ENCODE peak calls at places on chromosomes 7 and 10, in eight cellular contexts. Z, R, B, D, I, L, F and K are unnamed samples.

GRCh38 chr10:123133511-123133910 is 2.3 kb upstream of the HMX3 start:
- DNase-seq in Z (no peak), R (no peak), B (no peak), D (no peak), I (no peak), L (no peak), F (no peak), K (no peak)

GRCh38 chr10:87775766-87776165 is 42.3 kb downstream of the ATAD1 start:
- DNase-seq in Z (no peak), R (no peak), B (peak; percentile 22), D (peak; percentile 76), I (peak; percentile 34), L (no peak), F (no peak), K (no peak)

GRCh38 chr7:128809363-128809762 is 17.6 kb downstream of the CCDC136 start:
- DNase-seq in Z (no peak), R (no peak), B (no peak), D (no peak), I (no peak), L (no peak), F (no peak), K (no peak)

GRCh38 chr7:5497158-5498103 is 73.8 kb upstream of the TNRC18 start:
- DNase-seq in Z (no peak), R (no peak), B (no peak), D (no peak), I (no peak), L (no peak), F (no peak), K (no peak)

GRCh38 chr10:75708060-75708459 is 276.6 kb downstream of the LRMDA start:
- DNase-seq in Z (no peak), R (no peak), B (no peak), D (no peak), I (no peak), L (no peak), F (no peak), K (peak; percentile 29)

GRCh38 chr7:7790041-7790751 is 71.8 kb upstream of the RPA3 start:
- DNase-seq in Z (no peak), R (no peak), B (no peak), D (peak; percentile 22), I (no peak), L (no peak), F (no peak), K (no peak)

GRCh38 chr10:98195132-98195531 is 60.7 kb downstream of the R3HCC1L start:
- DNase-seq in Z (no peak), R (no peak), B (no peak), D (peak; percentile 29), I (no peak), L (no peak), F (no peak), K (no peak)

GRCh38 chr10:25694976-25695375 is 239.1 kb upstream of the MYO3A start:
- DNase-seq in Z (no peak), R (no peak), B (no peak), D (no peak), I (no peak), L (no peak), F (no peak), K (no peak)

GRCh38 chr7:95749044-95749443 is 23.3 kb upstream of the DYNC1I1 start:
- DNase-seq in Z (no peak), R (no peak), B (no peak), D (no peak), I (no peak), L (no peak), F (no peak), K (no peak)

GRCh38 chr7:12094365-12094921 is 116.7 kb upstream of the TMEM106B start:
- DNase-seq in Z (no peak), R (no peak), B (no peak), D (no peak), I (peak; percentile 73), L (no peak), F (no peak), K (no peak)

GRCh38 chr10:61588770-61589211 is 73.9 kb upstream of the CABCOCO1 start:
- DNase-seq in Z (no peak), R (no peak), B (peak; percentile 2), D (peak; percentile 16), I (peak; percentile 19), L (no peak), F (no peak), K (peak; percentile 4)

GRCh38 chr10:59674211-59674836 is 35.3 kb downstream of the SLC16A9 start:
- DNase-seq in Z (no peak), R (no peak), B (peak; percentile 19), D (peak; percentile 53), I (peak; percentile 94), L (peak; percentile 3), F (no peak), K (no peak)

GRCh38 chr10:79234391-79235318 is 112.6 kb upstream of the PPIF start:
- DNase-seq in Z (no peak), R (no peak), B (no peak), D (peak; percentile 50), I (peak; percentile 37), L (no peak), F (no peak), K (no peak)

GRCh38 chr10:86070278-86070677 is 296.3 kb downstream of the GRID1 start:
- DNase-seq in Z (no peak), R (no peak), B (no peak), D (no peak), I (no peak), L (no peak), F (no peak), K (no peak)

GRCh38 chr7:87624628-87625027 is 3.6 kb upstream of the RUNDC3B start:
- DNase-seq in Z (no peak), R (no peak), B (no peak), D (peak; percentile 14), I (no peak), L (no peak), F (no peak), K (no peak)

GRCh38 chr10:44460499-44460898 is 75.6 kb upstream of the CXCL12 start:
- DNase-seq in Z (no peak), R (no peak), B (no peak), D (no peak), I (peak; percentile 32), L (no peak), F (no peak), K (no peak)

GRCh38 chr7:106588576-106589494 is 72.1 kb downstream of the CCDC71L start:
- DNase-seq in Z (no peak), R (no peak), B (no peak), D (no peak), I (no peak), L (no peak), F (no peak), K (no peak)

GRCh38 chr10:99534939-99535763 is 2.4 kb downstream of the NKX2-3 start:
- DNase-seq in Z (peak; percentile 6), R (no peak), B (peak; percentile 44), D (no peak), I (no peak), L (no peak), F (no peak), K (peak; percentile 79)

GRCh38 chr7:158249692-158250091 is 337.9 kb downstream of the PTPRN2 start:
- DNase-seq in Z (no peak), R (no peak), B (no peak), D (no peak), I (no peak), L (no peak), F (no peak), K (no peak)

GRCh38 chr7:156099085-156099484 is 286.8 kb upstream of the SHH start:
- DNase-seq in Z (no peak), R (no peak), B (no peak), D (no peak), I (no peak), L (no peak), F (no peak), K (no peak)

GRCh38 chr7:149856-150636 is 42.3 kb upstream of the FAM20C start:
- DNase-seq in Z (peak; percentile 9), R (peak; percentile 77), B (no peak), D (no peak), I (no peak), L (no peak), F (peak; percentile 54), K (no peak)

GRCh38 chr10:108639010-108639409 is 1284.3 kb downstream of the XPNPEP1 start:
- DNase-seq in Z (no peak), R (no peak), B (no peak), D (no peak), I (no peak), L (no peak), F (no peak), K (no peak)

GRCh38 chr7:81659697-81660395 is 110.0 kb downstream of the HGF start:
- DNase-seq in Z (no peak), R (no peak), B (no peak), D (peak; percentile 59), I (peak; percentile 65), L (no peak), F (no peak), K (no peak)

GRCh38 chr7:45295222-45295621 is 137.6 kb downstream of the RAMP3 start:
- DNase-seq in Z (no peak), R (no peak), B (no peak), D (no peak), I (no peak), L (no peak), F (no peak), K (peak; percentile 26)

GRCh38 chr7:92275327-92275726 is 29.6 kb downstream of the ANKIB1 start:
- DNase-seq in Z (no peak), R (no peak), B (no peak), D (no peak), I (no peak), L (no peak), F (no peak), K (no peak)

GRCh38 chr7:156602283-156602682 is 38.3 kb upstream of the RNF32 start:
- DNase-seq in Z (no peak), R (no peak), B (no peak), D (no peak), I (no peak), L (no peak), F (no peak), K (no peak)

GRCh38 chr10:23630880-23631279 is 192.0 kb downstream of the OTUD1 start:
- DNase-seq in Z (no peak), R (no peak), B (no peak), D (peak; percentile 1), I (peak; percentile 1), L (no peak), F (no peak), K (no peak)

GRCh38 chr7:5692845-5693278 is 88.6 kb downstream of the RNF216 start:
- DNase-seq in Z (no peak), R (no peak), B (peak; percentile 72), D (peak; percentile 59), I (peak; percentile 78), L (no peak), F (no peak), K (no peak)

GRCh38 chr10:69496352-69497234 is 45.3 kb downstream of the TSPAN15 start:
- DNase-seq in Z (no peak), R (no peak), B (no peak), D (no peak), I (no peak), L (no peak), F (no peak), K (no peak)

GRCh38 chr10:132904169-132904813 is 38.1 kb downstream of the CFAP46 start:
- DNase-seq in Z (no peak), R (no peak), B (peak; percentile 26), D (peak; percentile 26), I (peak; percentile 20), L (no peak), F (no peak), K (peak; percentile 67)